ENCODE peak calls at places on chromosomes 2 and 18, in five cellular contexts. W is natural killer cell, O is heart right ventricle, Y is BJ, E is AG04450. Q is an unnamed sample.

GRCh38 chr2:140248623-140249022 is 1468.4 kb upstream of the NXPH2 start:
- DNase-seq in E (no peak), O (no peak), W (no peak), Y (no peak), Q (no peak)

GRCh38 chr2:36704475-36705150 is 8.1 kb downstream of the VIT start:
- DNase-seq in Y (no peak), W (no peak), E (no peak), O (no peak), Q (no peak)

GRCh38 chr2:188845692-188846091 is 128.5 kb upstream of the COL3A1 start:
- DNase-seq in W (no peak), E (no peak), Y (no peak), O (no peak), Q (peak)

GRCh38 chr2:232611559-232612218 is 21.7 kb upstream of the EFHD1 start:
- DNase-seq in W (peak), O (peak), E (peak), Y (peak), Q (peak)

GRCh38 chr2:14292964-14293363 is 339.6 kb upstream of the LRATD1 start:
- DNase-seq in Y (no peak), W (no peak), O (no peak), E (no peak), Q (no peak)

GRCh38 chr2:26086155-26086634 is 52.3 kb downstream of the RAB10 start:
- DNase-seq in W (no peak), E (peak), O (no peak), Y (peak), Q (peak)

GRCh38 chr2:38416296-38417036 is 39.4 kb upstream of the ATL2 start:
- DNase-seq in Y (no peak), O (no peak), E (no peak), W (no peak), Q (no peak)

GRCh38 chr2:104046466-104046865 is 807.4 kb upstream of the POU3F3 start:
- DNase-seq in E (no peak), W (no peak), O (no peak), Y (no peak), Q (no peak)

GRCh38 chr18:13260927-13261471 is 42.4 kb downstream of the LDLRAD4 start:
- DNase-seq in O (no peak), Y (no peak), E (no peak), W (no peak), Q (no peak)

GRCh38 chr18:35577045-35577848 is 4.3 kb upstream of the GALNT1 start:
- DNase-seq in O (no peak), W (no peak), E (no peak), Y (no peak), Q (no peak)

GRCh38 chr2:156340818-156341481 is 8.4 kb upstream of the NR4A2 start:
- DNase-seq in O (no peak), W (no peak), Y (no peak), E (no peak), Q (peak)

GRCh38 chr2:6639870-6640639 is 225.7 kb downstream of the CMPK2 start:
- DNase-seq in E (no peak), Y (no peak), W (no peak), O (no peak), Q (no peak)

GRCh38 chr2:183070942-183071844 is 7.4 kb upstream of the DUSP19 start:
- DNase-seq in W (no peak), O (peak), E (no peak), Y (no peak), Q (peak)

GRCh38 chr2:8030694-8031303 is 651.1 kb upstream of the ID2 start:
- DNase-seq in Y (no peak), E (no peak), O (no peak), W (no peak), Q (peak)

GRCh38 chr2:238906254-238906935 is 58.5 kb downstream of the TWIST2 start:
- DNase-seq in E (no peak), Y (no peak), O (no peak), W (no peak), Q (no peak)

GRCh38 chr2:196335238-196335637 is 163.9 kb upstream of the STK17B start:
- DNase-seq in Y (peak), E (peak), O (no peak), W (no peak), Q (peak)

GRCh38 chr2:74944987-74945782 is 13.3 kb upstream of the POLE4 start:
- DNase-seq in O (no peak), W (no peak), Y (no peak), E (no peak), Q (peak)

GRCh38 chr2:180478883-180479282 is 471.8 kb upstream of the CWC22 start:
- DNase-seq in E (no peak), W (no peak), Y (no peak), O (no peak), Q (no peak)

GRCh38 chr2:166314022-166314759 is 61.6 kb downstream of the SCN9A start:
- DNase-seq in Y (peak), O (no peak), E (peak), W (no peak), Q (peak)

GRCh38 chr2:216619411-216620393 is 13.5 kb upstream of the IGFBP2 start:
- DNase-seq in W (no peak), O (no peak), E (no peak), Y (no peak), Q (peak)

GRCh38 chr2:155727097-155727906 is 605.2 kb downstream of the NR4A2 start:
- DNase-seq in W (no peak), O (no peak), E (no peak), Y (no peak), Q (no peak)

GRCh38 chr2:45585267-45585861 is 25.7 kb downstream of the SRBD1 start:
- DNase-seq in Y (no peak), O (peak), W (no peak), E (no peak), Q (peak)

GRCh38 chr2:49286726-49287125 is 132.4 kb upstream of the FSHR start:
- DNase-seq in E (no peak), Y (no peak), O (no peak), W (no peak), Q (no peak)

GRCh38 chr2:200703132-200703925 is 108.4 kb upstream of the BZW1 start:
- DNase-seq in Y (peak), W (no peak), O (peak), E (peak), Q (peak)

GRCh38 chr2:10091182-10091932 is 11.1 kb upstream of the CYS1 start:
- DNase-seq in Y (no peak), W (no peak), O (no peak), E (no peak), Q (no peak)

GRCh38 chr2:224142397-224143312 is 103.6 kb upstream of the SERPINE2 start:
- DNase-seq in E (no peak), O (no peak), Y (no peak), W (no peak), Q (peak)

GRCh38 chr18:23662309-23663263 is at the start of gene ANKRD29:
- DNase-seq in O (peak), E (no peak), Y (no peak), W (peak), Q (no peak)

GRCh38 chr2:36541891-36542595 is 55.9 kb downstream of the FEZ2 start:
- DNase-seq in W (no peak), E (no peak), Y (no peak), O (peak), Q (no peak)

GRCh38 chr2:176161817-176162626 is 4.9 kb downstream of the HOXD3 start:
- DNase-seq in O (no peak), Y (no peak), E (no peak), W (no peak), Q (peak)

GRCh38 chr2:112636605-112637288 is 9.0 kb upstream of the SLC20A1 start:
- DNase-seq in E (no peak), W (no peak), Y (no peak), O (no peak), Q (no peak)

GRCh38 chr2:111250448-111251030 is 129.8 kb downstream of the BCL2L11 start:
- DNase-seq in O (no peak), W (no peak), Y (no peak), E (no peak), Q (no peak)

GRCh38 chr2:165820296-165820695 is 26.2 kb upstream of the GALNT3 start:
- DNase-seq in Y (no peak), E (no peak), O (no peak), W (no peak), Q (no peak)

GRCh38 chr2:43539991-43540860 is 55.6 kb downstream of the THADA start:
- DNase-seq in Y (peak), W (no peak), O (peak), E (peak), Q (peak)

GRCh38 chr2:18484625-18485024 is 75.8 kb downstream of the RDH14 start:
- DNase-seq in W (no peak), O (no peak), Y (no peak), E (no peak), Q (no peak)

GRCh38 chr2:229800997-229801754 is 86.8 kb upstream of the DNER start:
- DNase-seq in O (peak), W (peak), E (peak), Y (no peak), Q (peak)

DNA sequence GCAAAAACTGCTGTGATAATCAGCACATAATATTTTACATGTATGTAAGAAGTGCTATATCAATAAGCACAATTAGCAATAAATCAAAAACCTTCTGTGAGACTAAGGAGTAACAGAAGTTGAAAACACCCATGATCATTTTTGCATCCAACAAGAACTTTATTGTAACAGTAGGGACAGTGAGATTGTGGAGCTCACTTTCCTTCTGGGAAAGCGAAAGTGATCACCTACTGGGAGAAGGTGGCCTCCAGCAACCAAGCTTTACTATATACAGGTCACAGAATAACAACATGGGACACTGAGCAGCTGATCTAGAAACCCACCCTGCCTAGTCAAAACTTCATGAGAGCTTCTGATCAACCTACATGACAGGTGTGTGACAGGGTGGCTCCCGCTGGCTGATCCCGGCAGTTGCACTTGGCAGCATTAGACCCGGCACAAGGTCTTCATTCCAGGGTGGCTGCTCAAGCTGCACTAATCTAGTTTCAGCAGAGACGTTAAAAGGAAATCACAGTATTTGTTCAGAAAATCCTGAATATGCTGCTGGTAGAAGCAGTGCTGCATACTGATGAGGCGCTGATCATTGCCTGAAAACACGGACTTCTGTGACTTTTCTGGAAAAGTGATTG is 63.5 kb upstream of the ARL5A start:
- DNase-seq in O (no peak), E (no peak), W (no peak), Y (no peak), Q (no peak)
- TF ChIP-seq CTCF in O (no peak), E (no peak), W (no peak), Y (no peak), Q (no peak)

DNA sequence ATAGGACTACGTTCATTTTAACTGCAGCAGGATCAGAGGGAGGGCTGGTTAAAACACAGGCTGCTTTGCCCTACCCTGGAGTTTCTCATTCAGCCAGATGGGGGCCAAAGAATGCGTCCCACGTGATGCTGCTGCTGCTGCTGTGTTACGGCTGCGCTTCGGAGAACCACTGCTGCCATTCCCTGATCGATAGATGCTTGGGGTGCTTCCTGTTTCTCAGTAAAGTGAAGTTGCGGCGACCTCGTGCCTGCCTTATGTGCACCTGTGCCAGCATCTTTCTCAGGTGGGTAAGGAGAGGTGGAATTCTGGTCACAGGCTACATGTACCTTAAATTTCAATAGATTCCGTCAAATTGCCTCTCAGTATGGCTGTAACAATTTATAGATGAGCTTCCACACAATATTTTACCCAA is 24.7 kb upstream of the TOGARAM2 start:
- DNase-seq in O (no peak), Y (no peak), E (no peak), W (no peak), Q (peak)
- TF ChIP-seq CTCF in O (no peak), Y (peak), E (peak), W (no peak), Q (peak)

DNA sequence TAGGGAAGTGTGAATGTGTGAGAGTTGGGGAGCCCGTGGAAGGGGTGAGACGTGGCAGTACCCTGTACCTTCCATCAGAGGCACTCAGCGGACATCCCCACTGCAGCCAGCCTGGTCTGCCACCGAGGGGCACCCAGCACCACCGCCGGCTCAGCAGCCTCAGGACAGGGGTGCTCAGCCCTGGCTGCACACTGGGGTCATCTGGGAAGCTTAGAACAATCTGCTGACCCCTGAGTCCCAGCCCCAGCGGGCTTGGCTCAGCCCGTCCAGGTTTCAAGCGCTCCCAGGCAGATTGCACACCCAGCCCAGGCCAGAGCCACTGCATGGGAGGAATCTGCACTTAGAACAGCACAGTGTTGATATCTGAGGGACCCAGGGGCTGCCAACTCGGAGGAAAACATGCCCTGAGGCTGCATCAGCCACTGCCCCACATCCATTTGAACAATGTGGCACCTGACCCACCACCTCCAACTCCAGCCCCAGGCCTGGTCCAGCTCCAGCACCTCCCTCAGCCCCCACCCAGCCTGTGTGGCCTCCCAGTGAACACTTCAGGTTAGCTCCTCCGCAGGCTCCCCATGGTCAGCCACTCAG is 147.1 kb upstream of the OTOS start:
- DNase-seq in Y (no peak), E (no peak), W (no peak), O (no peak), Q (no peak)
- TF ChIP-seq CTCF in Y (no peak), E (no peak), W (no peak), O (no peak), Q (no peak)

GRCh38 chr2:120109186-120110061 is 96.5 kb downstream of the EPB41L5 start:
- DNase-seq in Y (no peak), E (no peak), O (peak), W (no peak), Q (peak)
- TF ChIP-seq CTCF in Y (no peak), E (peak), O (no peak), W (no peak), Q (peak)

GRCh38 chr2:142139384-142139783 is 8.6 kb upstream of the LRP1B start:
- DNase-seq in W (no peak), Y (no peak), E (no peak), O (no peak), Q (no peak)

GRCh38 chr2:142144547-142144946 is 13.7 kb upstream of the LRP1B start:
- DNase-seq in Y (no peak), O (no peak), W (no peak), E (no peak), Q (no peak)

GRCh38 chr2:142142595-142142994 is 11.8 kb upstream of the LRP1B start:
- DNase-seq in E (no peak), O (no peak), Y (no peak), W (no peak), Q (no peak)

GRCh38 chr2:142136571-142136970 is 5.8 kb upstream of the LRP1B start:
- DNase-seq in O (no peak), Y (no peak), E (no peak), W (no peak), Q (no peak)

GRCh38 chr2:142140434-142140845 is 9.6 kb upstream of the LRP1B start:
- DNase-seq in W (no peak), O (no peak), E (no peak), Y (no peak), Q (peak)
- TF ChIP-seq CTCF in W (no peak), O (peak), E (peak), Y (peak), Q (peak)